ENCODE peak calls at places on chromosomes 5 and 9, in seven cellular contexts. C is HFF-Myc; E is HuH-7; M is esophagus squamous epithelium; W is central memory CD4-positive, alpha-beta T cell; F is AG08396; Z is sigmoid colon. Y is an unnamed sample.

GRCh38 chr5:56900858-56901578 is 8.4 kb upstream of the SETD9 start:
- DNase-seq in Z (no peak), E (peak), F (peak), M (no peak), W (peak), C (peak), Y (peak)

GRCh38 chr5:94395468-94395867 is 222.9 kb downstream of the KIAA0825 start:
- DNase-seq in E (no peak), M (no peak), C (no peak), F (no peak), W (no peak), Z (no peak), Y (no peak)

GRCh38 chr9:126024581-126025230 is 277.5 kb downstream of the PBX3 start:
- DNase-seq in F (no peak), M (no peak), E (no peak), C (no peak), Z (no peak), W (no peak), Y (no peak)

GRCh38 chr9:98832768-98833089 is 25.3 kb downstream of the GALNT12 start:
- DNase-seq in W (no peak), C (no peak), M (no peak), F (no peak), Z (no peak), E (no peak), Y (no peak)

GRCh38 chr9:95667789-95668188 is 151.0 kb upstream of the PTCH1 start:
- DNase-seq in W (no peak), M (no peak), E (no peak), Z (no peak), F (no peak), C (no peak), Y (no peak)

GRCh38 chr5:77630246-77631165 is 8.0 kb downstream of the OTP start:
- DNase-seq in E (no peak), M (no peak), W (no peak), F (peak), Z (no peak), C (no peak), Y (peak)

GRCh38 chr5:151721087-151721646 is 34.5 kb upstream of the SPARC start:
- DNase-seq in F (no peak), W (no peak), C (no peak), E (no peak), Z (no peak), M (no peak), Y (no peak)

GRCh38 chr5:141883184-141883947 is 5.2 kb upstream of the PCDH1 start:
- DNase-seq in C (no peak), E (no peak), Z (peak), F (peak), M (no peak), W (no peak), Y (peak)

GRCh38 chr5:1545798-1546355 is 22.1 kb upstream of the LPCAT1 start:
- DNase-seq in F (peak), M (no peak), C (no peak), W (no peak), Z (no peak), E (no peak), Y (no peak)

GRCh38 chr5:134649163-134649916 is 755 bp downstream of the SEC24A start:
- DNase-seq in W (peak), F (peak), E (no peak), C (no peak), Z (peak), M (no peak), Y (no peak)

GRCh38 chr5:14671414-14671813 is 6.9 kb downstream of the OTULIN start:
- DNase-seq in E (no peak), C (no peak), F (peak), W (peak), M (no peak), Z (no peak), Y (no peak)

GRCh38 chr5:158170534-158170933 is 311.6 kb upstream of the CLINT1 start:
- DNase-seq in Z (no peak), M (no peak), E (no peak), W (no peak), C (no peak), F (no peak), Y (no peak)

GRCh38 chr9:1845421-1845820 is 169.7 kb upstream of the SMARCA2 start:
- DNase-seq in M (no peak), E (no peak), W (no peak), F (no peak), Z (no peak), C (no peak), Y (no peak)

GRCh38 chr5:175195698-175196656 is 248.0 kb downstream of the DRD1 start:
- DNase-seq in Z (no peak), E (peak), C (no peak), F (peak), W (no peak), M (no peak), Y (peak)

GRCh38 chr5:130994496-130995253 is 170.4 kb downstream of the HINT1 start:
- DNase-seq in M (no peak), Z (no peak), C (no peak), W (no peak), F (no peak), E (no peak), Y (no peak)